ENCODE peak calls at places on chromosomes 6 and 20, in seven cellular contexts. W, Y, P, L, V, C and E are unnamed samples.

GRCh38 chr20:19661717-19662637 is 96.1 kb upstream of the RIN2 start:
- DNase-seq in W (no peak), V (peak; percentile 57), P (peak; percentile 68), L (peak; percentile 71), C (peak; percentile 39), Y (peak; percentile 65), E (peak; percentile 64)

GRCh38 chr6:149963462-149964242 is at the start of gene ULBP1:
- DNase-seq in L (peak; percentile 83), C (peak; percentile 63), W (peak; percentile 48), P (peak; percentile 88), Y (peak; percentile 94), V (peak; percentile 79), E (peak; percentile 88)

GRCh38 chr6:142942805-142943227 is 2.2 kb downstream of the HIVEP2 start:
- DNase-seq in W (no peak), P (peak; percentile 22), C (no peak), L (peak; percentile 54), V (no peak), Y (peak; percentile 35), E (no peak)

GRCh38 chr20:24672886-24673677 is 203.7 kb downstream of the SYNDIG1 start:
- DNase-seq in Y (peak; percentile 97), L (peak; percentile 97), P (peak; percentile 90), V (no peak), W (no peak), C (peak; percentile 70), E (no peak)

GRCh38 chr6:118495639-118496296 is 52.3 kb upstream of the PLN start:
- DNase-seq in P (peak; percentile 8), Y (no peak), V (no peak), L (peak; percentile 70), W (no peak), C (no peak), E (no peak)

GRCh38 chr6:122704086-122704485 is 75.4 kb upstream of the FABP7 start:
- DNase-seq in C (no peak), P (no peak), L (no peak), V (no peak), W (no peak), Y (no peak), E (no peak)

GRCh38 chr6:79671605-79672266 is 40.6 kb downstream of the SH3BGRL2 start:
- DNase-seq in P (peak; percentile 32), C (no peak), Y (no peak), V (no peak), L (peak; percentile 40), W (no peak), E (no peak)

GRCh38 chr6:154508573-154509375 is 1.7 kb downstream of the CNKSR3 start:
- DNase-seq in L (peak; percentile 56), Y (no peak), C (no peak), P (peak; percentile 42), V (no peak), W (no peak), E (no peak)

GRCh38 chr20:12660918-12661317 is 347.9 kb upstream of the SPTLC3 start:
- DNase-seq in V (no peak), W (no peak), C (no peak), Y (no peak), L (no peak), P (no peak), E (peak; percentile 34)

GRCh38 chr20:14117768-14118167 is 122.5 kb downstream of the MACROD2 start:
- DNase-seq in P (no peak), W (no peak), C (no peak), L (no peak), Y (no peak), V (no peak), E (no peak)

GRCh38 chr6:3285732-3286131 is 27.0 kb downstream of the PSMG4 start:
- DNase-seq in P (no peak), W (no peak), L (no peak), Y (no peak), V (no peak), C (no peak), E (no peak)

GRCh38 chr20:45890077-45890996 is 671 bp downstream of the NEURL2 start:
- DNase-seq in Y (peak; percentile 46), C (peak; percentile 48), V (peak; percentile 71), W (no peak), P (peak; percentile 59), L (peak; percentile 78), E (peak; percentile 87)

GRCh38 chr6:148736779-148737412 is 9.9 kb upstream of the UST start:
- DNase-seq in W (no peak), L (no peak), Y (no peak), C (no peak), V (no peak), P (no peak), E (no peak)

GRCh38 chr20:22227301-22227700 is 357.1 kb downstream of the FOXA2 start:
- DNase-seq in P (no peak), V (no peak), C (no peak), Y (no peak), L (no peak), W (no peak), E (no peak)

GRCh38 chr6:34839696-34840352 is 47.9 kb downstream of the BLTP3A start:
- DNase-seq in W (no peak), C (no peak), P (no peak), Y (no peak), L (peak; percentile 16), V (no peak), E (no peak)

GRCh38 chr6:166007349-166008263 is 160.0 kb downstream of the TBXT start:
- DNase-seq in W (no peak), V (peak; percentile 71), Y (no peak), C (no peak), L (peak; percentile 88), P (no peak), E (no peak)

GRCh38 chr6:145731432-145731831 is 3.9 kb downstream of the EPM2A start:
- DNase-seq in W (no peak), Y (no peak), L (no peak), P (no peak), V (no peak), C (no peak), E (no peak)

GRCh38 chr6:118514689-118515088 is 33.4 kb upstream of the PLN start:
- DNase-seq in Y (no peak), L (no peak), V (peak; percentile 45), W (no peak), P (no peak), C (no peak), E (no peak)

GRCh38 chr20:59666586-59666985 is 62.2 kb downstream of the PHACTR3 start:
- DNase-seq in C (no peak), L (no peak), V (no peak), Y (no peak), W (no peak), P (no peak), E (no peak)

GRCh38 chr20:32828029-32828666 is 8.4 kb downstream of the MAPRE1 start:
- DNase-seq in P (no peak), Y (no peak), C (no peak), V (no peak), W (no peak), L (peak; percentile 56), E (no peak)

GRCh38 chr6:118635909-118636735 is 15.3 kb downstream of the CEP85L start:
- DNase-seq in P (no peak), Y (no peak), C (no peak), L (no peak), W (no peak), V (no peak), E (no peak)

GRCh38 chr20:39879296-39879695 is 809.7 kb downstream of the MAFB start:
- DNase-seq in W (no peak), C (no peak), P (no peak), L (no peak), Y (no peak), V (no peak), E (no peak)

GRCh38 chr6:113968472-113968871 is 2.5 kb downstream of the HDAC2 start:
- DNase-seq in V (no peak), P (no peak), C (no peak), W (no peak), L (no peak), Y (no peak), E (no peak)

GRCh38 chr6:42313941-42314570 is 96.4 kb upstream of the MRPS10 start:
- DNase-seq in W (no peak), P (no peak), C (peak; percentile 49), L (peak; percentile 86), V (no peak), Y (no peak), E (no peak)
- TF ChIP-seq CTCF in W (no peak), P (no peak), C (no peak), L (no peak), V (no peak), Y (no peak), E (no peak)

DNA sequence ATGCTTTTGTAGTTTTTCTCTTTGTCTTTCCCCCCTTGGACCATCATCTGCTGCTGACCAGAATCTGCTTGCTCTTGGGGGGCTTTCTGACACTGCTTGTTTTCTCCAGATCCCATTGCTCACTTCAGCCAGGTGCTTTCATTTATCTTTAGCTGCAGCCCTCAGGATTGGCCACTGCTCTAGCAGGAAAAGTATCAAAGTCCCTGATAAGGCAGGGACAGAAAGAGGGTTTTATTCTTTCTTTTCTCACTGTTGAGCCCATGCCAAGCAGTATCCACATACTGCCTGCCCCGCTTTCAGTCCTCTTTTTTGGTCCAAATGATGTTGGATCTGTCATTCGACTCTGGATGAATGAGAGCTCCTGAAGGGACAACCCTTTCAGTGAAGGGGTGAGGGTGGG is 141.4 kb downstream of the DNAH8 start:
- DNase-seq in C (no peak), L (no peak), W (no peak), V (no peak), Y (no peak), P (no peak), E (no peak)
- TF ChIP-seq CTCF in C (no peak), L (no peak), W (no peak), V (no peak), Y (no peak), P (no peak), E (no peak)

DNA sequence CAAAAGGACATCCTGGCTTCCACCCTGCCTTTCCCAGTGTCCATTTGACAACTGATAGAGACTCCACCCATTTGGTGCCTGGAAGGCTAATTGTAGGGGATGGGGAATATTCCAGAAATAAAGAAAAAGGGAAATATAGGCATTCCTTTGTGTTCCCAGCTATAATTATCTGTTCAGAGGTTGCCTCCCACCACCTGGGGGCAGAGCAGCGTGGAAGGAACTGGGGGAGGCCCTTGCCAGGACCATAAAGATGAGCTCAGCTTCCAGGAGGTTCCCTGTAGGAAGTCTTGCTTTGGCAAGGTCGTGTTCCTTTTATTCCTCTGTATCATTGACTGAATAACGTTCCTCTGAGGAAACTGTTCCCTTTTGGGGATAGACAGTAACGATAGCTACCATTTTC is 214.7 kb downstream of the TFAP2C start:
- DNase-seq in W (no peak), V (no peak), Y (no peak), L (no peak), P (no peak), C (no peak), E (no peak)
- TF ChIP-seq CTCF in W (no peak), V (no peak), Y (peak; percentile 44), L (no peak), P (no peak), C (no peak), E (no peak)

DNA sequence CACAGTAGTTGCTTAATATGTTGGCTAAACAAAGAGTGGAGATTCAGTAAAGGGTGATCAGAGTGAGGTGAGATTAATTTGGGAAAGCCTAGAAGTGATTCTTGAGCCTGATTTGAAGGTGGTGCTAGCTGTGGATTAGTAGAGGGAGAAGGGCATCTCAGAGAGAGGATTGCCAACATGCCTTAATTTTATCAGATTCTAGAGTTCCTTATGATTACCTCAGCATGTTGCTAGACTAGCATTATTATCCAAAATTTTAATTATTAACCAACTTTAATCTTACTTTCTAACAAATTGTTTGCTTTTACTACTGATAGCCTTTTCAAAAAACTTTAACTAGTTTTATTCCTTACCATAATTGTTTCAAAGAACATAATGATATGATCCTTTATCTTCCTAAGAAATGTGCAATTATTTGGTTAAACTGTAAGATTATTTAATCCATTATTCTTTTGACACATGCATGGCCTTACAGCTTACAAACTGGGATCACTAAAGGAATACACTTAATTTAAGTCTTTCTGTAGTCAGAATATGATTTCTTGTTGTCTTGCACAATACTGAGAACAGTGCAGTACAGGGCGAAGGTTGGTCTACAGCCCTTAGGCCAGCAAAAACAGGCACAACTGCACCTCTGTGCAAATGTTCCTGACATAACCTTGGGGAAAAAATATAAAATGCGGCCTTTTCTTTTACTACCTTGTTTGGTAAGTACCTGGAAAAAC is 88.9 kb downstream of the SLC16A10 start:
- DNase-seq in C (no peak), V (no peak), P (no peak), W (no peak), Y (no peak), L (no peak), E (no peak)
- TF ChIP-seq CTCF in C (no peak), V (no peak), P (no peak), W (no peak), Y (no peak), L (no peak), E (no peak)